ENCODE peak calls at places on chromosomes 11 and 22, in six cellular contexts. I is astrocyte of the spinal cord, O is psoas muscle, H is AG10803, A is HepG2, S is AG09309. E is an unnamed sample.

GRCh38 chr11:4886186-4886585 is 4.5 kb downstream of the OR51T1 start:
- DNase-seq in I (no peak), O (no peak), H (no peak), A (no peak), S (no peak), E (no peak)

GRCh38 chr11:119529063-119529845 is 106.3 kb upstream of the THY1 start:
- DNase-seq in I (no peak), O (no peak), H (no peak), A (no peak), S (no peak), E (no peak)

GRCh38 chr11:77113382-77114088 is 10.9 kb downstream of the OMP start:
- DNase-seq in I (peak), O (peak), H (peak), A (no peak), S (no peak), E (peak)

GRCh38 chr22:35872451-35872850 is 154.8 kb downstream of the APOL5 start:
- DNase-seq in I (no peak), O (peak), H (no peak), A (no peak), S (no peak), E (no peak)

GRCh38 chr11:64694821-64695365 is 28.1 kb downstream of the NRXN2 start:
- DNase-seq in I (no peak), O (no peak), H (no peak), A (no peak), S (no peak), E (no peak)

GRCh38 chr22:48084041-48084748 is 1321.7 kb downstream of the TBC1D22A start:
- DNase-seq in I (no peak), O (no peak), H (no peak), A (no peak), S (no peak), E (no peak)

GRCh38 chr22:31079095-31079642 is 1.9 kb upstream of the SMTN start:
- DNase-seq in I (no peak), O (no peak), H (no peak), A (peak), S (no peak), E (no peak)

GRCh38 chr11:133605493-133605892 is 73.2 kb upstream of the OPCML start:
- DNase-seq in I (no peak), O (no peak), H (no peak), A (no peak), S (no peak), E (no peak)

GRCh38 chr11:119985551-119985950 is 152.4 kb downstream of the TRIM29 start:
- DNase-seq in I (no peak), O (no peak), H (no peak), A (no peak), S (no peak), E (no peak)

GRCh38 chr11:69397732-69398131 is 83.7 kb upstream of the LINC01488 start:
- DNase-seq in I (no peak), O (no peak), H (peak), A (no peak), S (no peak), E (no peak)

GRCh38 chr22:32533265-32534068 is 58.9 kb downstream of the FBXO7 start:
- DNase-seq in I (no peak), O (no peak), H (peak), A (no peak), S (no peak), E (peak)

GRCh38 chr11:132318421-132319157 is 948.2 kb downstream of the NTM start:
- DNase-seq in I (peak), O (no peak), H (peak), A (no peak), S (peak), E (peak)

GRCh38 chr11:63240098-63240497 is 3.3 kb downstream of the SLC22A25 start:
- DNase-seq in I (no peak), O (no peak), H (no peak), A (no peak), S (no peak), E (no peak)
- H3K4me3 ChIP-seq in I (no peak), O (no peak), H (no peak), A (no peak), S (no peak), E (no peak)

DNA sequence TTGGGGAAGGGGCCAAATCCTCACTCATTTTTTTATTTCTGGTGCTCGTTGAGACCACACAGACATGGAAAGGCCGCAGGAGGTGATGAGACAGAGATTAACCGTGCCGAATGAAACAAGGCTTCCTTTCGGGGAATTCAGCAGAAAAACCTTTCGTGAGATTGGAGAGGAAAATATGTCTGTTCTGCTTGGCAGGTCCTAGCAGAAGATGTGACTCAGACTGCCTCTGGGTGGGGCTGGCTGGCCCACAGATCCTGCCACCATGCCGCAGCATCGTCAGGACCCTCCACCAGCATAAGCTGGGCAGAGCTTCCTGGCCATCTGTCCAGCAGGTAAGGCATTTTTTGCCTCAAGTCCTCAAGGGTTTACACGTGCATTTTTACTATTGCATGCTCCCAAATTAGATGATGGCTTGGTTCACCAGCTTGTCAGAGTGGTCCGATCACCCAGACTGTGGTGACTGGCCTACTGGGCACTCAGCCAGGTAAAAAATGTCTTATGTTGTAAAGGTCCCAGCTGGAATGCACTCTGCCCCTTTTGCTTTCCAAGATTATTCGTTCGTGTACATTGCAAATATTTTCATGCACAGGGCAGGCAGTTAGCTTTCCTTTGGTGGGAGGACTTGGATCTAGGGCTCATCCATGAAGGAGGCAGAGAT is 1.5 kb downstream of the DDB2 start:
- DNase-seq in I (peak), O (peak), H (peak), A (peak), S (peak), E (peak)
- TF ChIP-seq CTCF in I (no peak), O (no peak), H (no peak), A (peak), S (no peak), E (peak)

DNA sequence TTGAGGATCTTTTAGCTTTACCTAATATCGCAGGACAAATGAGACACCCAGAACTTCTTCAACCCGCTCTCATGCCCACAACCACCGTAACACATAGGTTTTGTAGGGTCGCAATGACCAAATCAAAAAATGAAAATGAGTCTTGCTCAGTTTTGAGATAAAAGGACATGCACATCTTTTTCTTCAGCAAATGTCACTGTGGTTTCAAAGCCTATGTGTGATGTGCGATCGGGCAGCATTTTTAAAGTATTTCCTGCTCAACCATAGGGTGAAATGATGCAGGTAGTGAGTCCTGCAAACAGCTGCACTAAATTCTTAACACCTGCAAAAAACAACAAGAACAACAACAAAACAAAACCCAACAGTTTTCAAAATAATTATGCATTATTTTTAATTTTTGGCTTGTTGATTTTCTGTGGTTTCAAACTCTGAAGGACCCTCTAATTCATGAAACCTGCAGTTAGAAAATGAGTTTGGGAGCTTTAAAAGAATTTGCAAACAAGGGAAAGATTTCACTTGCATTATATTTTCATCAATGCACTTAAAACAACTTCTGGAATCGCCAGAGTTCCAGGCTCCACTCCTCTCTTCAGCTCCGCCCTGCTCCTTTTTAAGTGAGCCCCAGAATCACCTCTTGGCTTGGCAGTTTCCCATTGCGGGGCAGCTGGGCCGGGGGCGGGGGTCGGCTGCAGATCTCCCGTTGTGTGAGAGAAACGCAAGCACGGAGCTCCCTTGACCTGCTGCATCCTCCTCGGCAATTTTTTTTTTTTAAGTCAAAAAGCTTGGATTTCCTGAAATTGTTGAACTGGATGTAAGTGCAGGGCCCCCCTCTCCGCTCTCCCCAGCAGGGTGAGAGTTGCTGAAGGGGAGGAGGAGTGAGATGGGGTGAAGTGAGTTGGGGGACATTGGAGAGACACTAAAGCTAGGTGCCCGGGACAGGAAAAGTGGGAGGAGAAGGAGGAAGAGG is 79.5 kb downstream of the PRR5L start:
- DNase-seq in I (peak), O (no peak), H (no peak), A (no peak), S (no peak), E (peak)
- H3K4me3 ChIP-seq in I (peak), O (peak), H (peak), A (no peak), S (peak), E (peak)

DNA sequence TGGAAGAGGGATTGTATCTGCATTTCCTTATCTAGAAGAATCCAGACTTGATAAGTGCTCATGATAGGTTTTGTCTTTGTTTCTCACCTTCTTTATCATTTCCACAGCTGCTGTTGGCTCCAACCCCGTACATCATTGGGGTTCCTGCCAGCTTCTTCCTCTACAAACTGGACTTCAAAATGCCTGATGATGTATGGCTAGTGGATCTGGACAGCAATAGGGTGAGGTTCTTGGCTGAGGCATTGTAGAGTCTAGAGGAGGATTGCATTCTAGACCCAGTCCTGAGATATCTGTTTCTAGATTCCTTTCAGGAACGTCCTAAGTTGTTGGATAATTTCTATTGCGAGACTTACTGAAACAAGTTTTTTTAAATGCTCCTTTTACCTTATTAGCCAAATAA is 8.1 kb downstream of the MADD start:
- DNase-seq in I (no peak), O (no peak), H (no peak), A (no peak), S (no peak), E (no peak)
- TF ChIP-seq CTCF in I (no peak), O (no peak), H (no peak), A (no peak), S (no peak), E (no peak)

GRCh38 chr22:45923212-45923611 is 53.8 kb downstream of the WNT7B start:
- DNase-seq in I (no peak), O (no peak), H (no peak), A (no peak), S (no peak), E (no peak)
- H3K4me3 ChIP-seq in I (no peak), O (no peak), H (no peak), A (no peak), S (no peak), E (no peak)

DNA sequence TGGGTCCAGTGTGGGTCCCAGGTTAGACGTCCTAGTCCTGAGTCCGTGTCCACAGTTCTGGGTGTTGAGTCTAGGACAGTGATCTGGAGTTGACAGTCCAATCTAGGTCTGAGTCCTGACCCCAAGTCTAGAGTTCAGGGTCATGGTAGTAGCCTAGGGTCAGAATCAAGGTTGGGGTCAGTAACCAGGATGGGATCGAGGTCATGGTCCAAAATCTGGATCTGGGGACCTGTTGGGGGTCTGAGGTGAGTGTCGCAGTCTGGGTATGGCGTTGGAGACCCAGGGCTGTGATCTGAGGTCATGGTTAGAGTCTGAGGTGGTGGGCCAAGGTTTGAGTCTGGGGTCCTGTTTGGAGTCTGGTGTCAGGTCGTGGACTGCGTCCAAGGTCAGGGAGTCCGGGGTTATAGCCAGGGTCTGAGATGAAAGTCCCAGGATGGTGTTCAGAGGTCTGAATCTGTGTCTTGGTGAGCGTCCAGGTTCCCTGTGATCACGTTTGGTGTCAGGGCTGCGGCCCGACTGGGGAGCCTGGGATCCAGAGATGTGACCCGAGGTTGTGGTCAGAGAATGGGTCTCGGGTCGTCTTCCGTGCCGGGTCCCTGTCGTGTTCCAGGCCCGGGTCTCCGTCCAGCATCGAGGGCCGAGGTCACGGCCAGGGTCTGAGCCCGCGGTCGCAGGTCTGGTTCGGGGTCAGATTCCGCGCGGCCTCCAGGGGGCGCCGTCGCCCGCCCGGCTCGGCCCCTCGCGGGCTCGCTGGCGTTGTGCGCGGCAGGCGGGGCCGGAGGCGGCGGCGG is 445 bp upstream of the GRK2 start:
- DNase-seq in I (no peak), O (peak), H (peak), A (peak), S (no peak), E (peak)
- TF ChIP-seq CTCF in I (peak), O (peak), H (peak), A (peak), S (peak), E (peak)

DNA sequence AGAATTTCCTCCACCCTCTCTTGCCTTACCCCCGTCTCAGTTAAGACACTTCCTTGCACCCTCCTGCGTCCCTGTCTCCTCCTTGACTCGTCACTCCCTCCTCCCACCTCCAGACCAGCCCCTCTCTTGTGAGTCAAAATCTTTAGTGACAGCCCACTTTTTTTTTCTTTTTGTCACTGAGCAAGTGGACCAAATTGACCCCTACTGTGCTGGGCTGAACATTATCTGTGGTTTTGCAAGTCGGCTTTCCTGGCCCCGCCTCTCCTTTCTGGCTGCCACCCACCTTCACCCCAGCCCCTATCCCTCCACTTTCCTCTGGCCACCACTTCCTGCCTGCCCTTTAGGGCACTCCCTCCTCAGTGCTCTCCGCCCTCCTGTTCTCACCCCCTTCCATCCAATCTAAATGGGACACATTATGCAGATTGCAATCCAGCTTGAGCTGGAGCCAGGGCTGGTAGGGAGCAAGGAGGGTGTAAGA is at the start of gene APLNR:
- DNase-seq in I (no peak), O (no peak), H (no peak), A (no peak), S (no peak), E (no peak)
- H3K4me3 ChIP-seq in I (no peak), O (peak), H (no peak), A (no peak), S (no peak), E (no peak)

DNA sequence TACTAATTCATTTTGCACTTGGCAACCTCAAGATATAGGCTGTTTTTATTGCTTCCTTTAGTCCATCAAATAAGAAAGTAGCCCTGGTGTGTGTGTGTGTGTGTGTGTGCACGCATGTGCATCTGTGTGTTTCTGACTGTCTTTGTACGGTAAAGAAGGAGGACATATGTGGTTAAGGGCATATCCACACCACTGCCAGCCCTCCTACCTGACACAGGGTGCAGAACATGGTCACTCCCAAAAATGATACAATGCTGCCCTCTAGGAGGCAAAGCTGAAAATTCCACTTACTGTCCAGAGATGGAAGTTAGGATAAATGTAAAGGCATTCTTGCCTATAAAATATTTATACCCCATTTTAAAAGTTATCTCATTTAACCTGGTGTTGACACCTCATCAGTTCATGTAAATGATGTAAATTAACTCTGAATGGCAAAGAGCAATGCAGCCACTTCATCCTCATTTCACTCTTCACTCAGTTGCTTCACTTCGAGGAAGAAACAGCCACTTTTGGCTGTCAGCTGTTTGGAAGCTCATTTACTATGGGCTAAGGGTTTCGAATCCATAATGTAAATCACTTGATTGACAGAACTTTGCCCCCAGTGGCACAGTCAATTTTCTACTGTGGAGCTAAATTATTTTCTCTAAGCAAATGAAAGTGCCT is 83.1 kb upstream of the MTNR1B start:
- DNase-seq in I (peak), O (no peak), H (peak), A (peak), S (peak), E (peak)
- TF ChIP-seq CTCF in I (peak), O (peak), H (peak), A (peak), S (peak), E (peak)

GRCh38 chr11:57646756-57647303 is 2.9 kb downstream of the YPEL4 start:
- DNase-seq in I (no peak), O (no peak), H (no peak), A (no peak), S (no peak), E (no peak)

GRCh38 chr11:57646221-57646620 is 3.5 kb downstream of the YPEL4 start:
- DNase-seq in I (no peak), O (no peak), H (no peak), A (no peak), S (no peak), E (no peak)

GRCh38 chr11:57643802-57644201 is 5.9 kb downstream of the YPEL4 start:
- DNase-seq in I (no peak), O (no peak), H (no peak), A (no peak), S (no peak), E (no peak)

GRCh38 chr11:57645716-57646085 is 4.0 kb downstream of the YPEL4 start:
- DNase-seq in I (no peak), O (no peak), H (no peak), A (no peak), S (no peak), E (no peak)

DNA sequence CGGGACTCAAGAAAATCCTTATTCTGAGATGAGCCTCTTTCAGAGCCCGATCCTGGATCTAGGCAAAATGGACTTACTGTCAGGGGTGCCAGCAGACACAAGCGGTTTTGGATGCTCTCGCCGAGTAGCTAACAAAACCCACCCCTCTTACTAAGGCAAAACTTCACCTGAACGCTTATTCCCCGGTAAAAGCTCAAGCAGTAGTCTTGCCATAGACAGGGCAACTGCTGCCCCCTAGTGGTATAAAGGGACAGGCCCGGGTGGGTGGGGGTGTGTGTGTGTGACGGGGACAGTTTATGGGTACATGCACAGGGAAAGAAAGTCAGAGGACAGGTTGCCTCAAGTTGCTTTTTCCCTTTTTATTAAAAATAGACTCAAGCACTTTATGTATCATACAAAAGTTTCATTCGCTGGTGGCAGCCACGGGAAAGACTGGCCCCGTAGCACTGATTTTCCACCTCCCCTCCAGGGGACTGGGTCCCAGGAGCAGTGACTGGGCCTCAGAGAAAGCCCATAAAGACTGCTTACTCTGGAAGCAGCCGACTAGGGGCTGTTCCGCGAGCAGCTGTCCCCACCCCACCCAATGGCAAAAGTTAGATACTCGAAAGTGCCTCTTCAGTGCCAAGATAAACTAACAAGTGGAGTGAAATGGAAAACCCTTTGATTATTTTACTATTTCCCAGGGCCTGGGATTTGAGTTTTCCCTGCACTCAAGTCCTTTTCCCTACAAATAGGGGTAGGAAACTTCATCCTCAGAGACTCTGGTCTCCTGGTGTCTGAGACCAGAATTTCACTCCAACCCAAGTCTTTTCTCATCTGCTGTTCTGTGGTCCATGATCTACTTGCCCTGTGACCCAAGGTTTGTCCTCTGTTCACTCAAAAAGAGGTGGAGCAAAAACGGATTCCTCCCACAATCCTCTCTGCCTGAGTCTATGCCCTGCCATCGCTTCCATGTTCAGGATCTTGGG is 4.7 kb downstream of the YPEL4 start:
- DNase-seq in I (peak), O (peak), H (peak), A (peak), S (no peak), E (peak)
- H3K4me3 ChIP-seq in I (no peak), O (no peak), H (no peak), A (no peak), S (no peak), E (no peak)

GRCh38 chr11:34366522-34366921 is 8.7 kb upstream of the ABTB2 start:
- DNase-seq in I (no peak), O (no peak), H (peak), A (peak), S (no peak), E (peak)
- TF ChIP-seq CTCF in I (no peak), O (peak), H (peak), A (peak), S (peak), E (peak)